ENCODE peak calls at places on chromosomes 7 and 10, in nine cellular contexts. C is NCI-H1417 treated with DMSO at 0.1 percent for 48 hours; M is OCI-M1; K is GM12865; H is HL-60; T is NCI-H1105; V is activated naive CD4-positive, alpha-beta T cell; U is iPS-NIHi11; W is stimulated activated CD8-positive, alpha-beta memory T cell treated with anti-CD3 and anti-CD28 coated beads, Interleukin-7, amount 100 ng/mL, for 1 hour. Z is an unnamed sample.

GRCh38 chr7:33237034-33237433 is 107.7 kb downstream of the BBS9 start:
- DNase-seq in C (no peak), M (peak), K (no peak), H (no peak), T (no peak), V (no peak), U (no peak), W (no peak), Z (peak)

GRCh38 chr10:101848894-101849351 is 5.3 kb upstream of the KCNIP2 start:
- DNase-seq in C (no peak), M (no peak), K (no peak), H (peak), T (no peak), V (no peak), U (no peak), W (no peak), Z (peak)

GRCh38 chr10:94639902-94640301 is 43.6 kb upstream of the CYP2C18 start:
- DNase-seq in C (no peak), M (no peak), K (no peak), H (no peak), T (no peak), V (no peak), U (no peak), W (no peak), Z (no peak)

GRCh38 chr10:72800000-72800740 is 93.4 kb upstream of the OIT3 start:
- DNase-seq in C (no peak), M (peak), K (no peak), H (no peak), T (no peak), V (no peak), U (no peak), W (no peak), Z (peak)

GRCh38 chr7:55657654-55658053 is 85.4 kb upstream of the VOPP1 start:
- DNase-seq in C (no peak), M (peak), K (peak), H (no peak), T (no peak), V (no peak), U (no peak), W (no peak), Z (no peak)

GRCh38 chr7:1257221-1257620 is 24.5 kb downstream of the UNCX start:
- DNase-seq in C (no peak), M (no peak), K (no peak), H (no peak), T (no peak), V (no peak), U (no peak), W (no peak), Z (no peak)

GRCh38 chr7:128266891-128267839 is 26.1 kb downstream of the LEP start:
- DNase-seq in C (peak), M (no peak), K (no peak), H (no peak), T (peak), V (no peak), U (peak), W (no peak), Z (no peak)

GRCh38 chr10:128013626-128014025 is 106.7 kb downstream of the PTPRE start:
- DNase-seq in C (no peak), M (no peak), K (peak), H (no peak), T (no peak), V (no peak), U (no peak), W (no peak), Z (no peak)

GRCh38 chr10:78165617-78166016 is 132.0 kb downstream of the RPS24 start:
- DNase-seq in C (no peak), M (no peak), K (no peak), H (no peak), T (peak), V (no peak), U (peak), W (no peak), Z (no peak)

GRCh38 chr10:97333601-97334369 is 744 bp downstream of the FRAT2 start:
- DNase-seq in C (no peak), M (peak), K (peak), H (peak), T (no peak), V (peak), U (peak), W (no peak), Z (no peak)

GRCh38 chr7:132611056-132611455 is 34.8 kb upstream of the PLXNA4 start:
- DNase-seq in C (no peak), M (no peak), K (no peak), H (no peak), T (no peak), V (no peak), U (no peak), W (no peak), Z (no peak)

GRCh38 chr7:34315032-34315431 is 343.0 kb upstream of the NPSR1 start:
- DNase-seq in C (no peak), M (no peak), K (no peak), H (no peak), T (no peak), V (no peak), U (no peak), W (no peak), Z (no peak)

GRCh38 chr10:4345842-4346241 is 480.2 kb upstream of the AKR1E2 start:
- DNase-seq in C (no peak), M (no peak), K (no peak), H (no peak), T (no peak), V (no peak), U (no peak), W (no peak), Z (no peak)

GRCh38 chr7:47149208-47149864 is 432.6 kb downstream of the TNS3 start:
- DNase-seq in C (no peak), M (no peak), K (peak), H (no peak), T (no peak), V (no peak), U (no peak), W (no peak), Z (no peak)

GRCh38 chr7:108253275-108254044 is 123.3 kb upstream of the LAMB4 start:
- DNase-seq in C (no peak), M (peak), K (no peak), H (no peak), T (no peak), V (no peak), U (no peak), W (no peak), Z (no peak)

GRCh38 chr10:48456361-48456804 is 148.5 kb downstream of the ARHGAP22 start:
- DNase-seq in C (no peak), M (peak), K (no peak), H (peak), T (no peak), V (no peak), U (peak), W (no peak), Z (peak)

GRCh38 chr10:24706479-24707118 is 17.1 kb downstream of the ARHGAP21 start:
- DNase-seq in C (no peak), M (peak), K (no peak), H (no peak), T (no peak), V (no peak), U (no peak), W (no peak), Z (peak)

GRCh38 chr7:21364838-21365267 is 63.0 kb upstream of the SP4 start:
- DNase-seq in C (no peak), M (no peak), K (peak), H (no peak), T (no peak), V (no peak), U (no peak), W (no peak), Z (no peak)

GRCh38 chr7:101303102-101303701 is 18.4 kb downstream of the IFT22 start:
- DNase-seq in C (no peak), M (no peak), K (no peak), H (no peak), T (no peak), V (no peak), U (no peak), W (no peak), Z (no peak)

GRCh38 chr7:48089415-48089975 is 430 bp downstream of the UPP1 start:
- DNase-seq in C (peak), M (no peak), K (no peak), H (no peak), T (peak), V (no peak), U (peak), W (peak), Z (peak)

GRCh38 chr7:74481458-74482324 is 28.0 kb downstream of the GTF2IRD1 start:
- DNase-seq in C (no peak), M (no peak), K (no peak), H (no peak), T (no peak), V (no peak), U (no peak), W (no peak), Z (peak)

GRCh38 chr7:105788816-105789349 is 87.5 kb downstream of the ATXN7L1 start:
- DNase-seq in C (no peak), M (no peak), K (no peak), H (no peak), T (no peak), V (no peak), U (no peak), W (no peak), Z (no peak)

GRCh38 chr7:70654979-70655378 is 477.0 kb upstream of the GALNT17 start:
- DNase-seq in C (no peak), M (no peak), K (no peak), H (no peak), T (no peak), V (no peak), U (no peak), W (no peak), Z (no peak)

GRCh38 chr7:46908770-46909169 is 673.1 kb downstream of the TNS3 start:
- DNase-seq in C (no peak), M (no peak), K (no peak), H (no peak), T (no peak), V (no peak), U (peak), W (no peak), Z (peak)

GRCh38 chr7:106273009-106273695 is 11.6 kb downstream of the NAMPT start:
- DNase-seq in C (no peak), M (no peak), K (peak), H (no peak), T (no peak), V (no peak), U (no peak), W (no peak), Z (no peak)

GRCh38 chr10:36688717-36689116 is 436.7 kb upstream of the ANKRD30A start:
- DNase-seq in C (no peak), M (no peak), K (no peak), H (no peak), T (no peak), V (no peak), U (peak), W (no peak), Z (no peak)

GRCh38 chr7:114264029-114264428 is 150.6 kb upstream of the FOXP2 start:
- DNase-seq in C (no peak), M (no peak), K (no peak), H (no peak), T (no peak), V (no peak), U (no peak), W (no peak), Z (no peak)

GRCh38 chr10:58107506-58107905 is 160.2 kb downstream of the IPMK start:
- DNase-seq in C (no peak), M (peak), K (no peak), H (no peak), T (no peak), V (no peak), U (no peak), W (no peak), Z (no peak)

GRCh38 chr10:102628451-102628911 is 15.8 kb upstream of the TRIM8 start:
- DNase-seq in C (no peak), M (no peak), K (no peak), H (no peak), T (no peak), V (no peak), U (no peak), W (no peak), Z (peak)

GRCh38 chr10:59127991-59128390 is 48.5 kb upstream of the PHYHIPL start:
- DNase-seq in C (no peak), M (no peak), K (no peak), H (no peak), T (no peak), V (no peak), U (peak), W (no peak), Z (no peak)

GRCh38 chr10:17456032-17456548 is 1.7 kb upstream of the ST8SIA6 start:
- DNase-seq in C (no peak), M (no peak), K (no peak), H (no peak), T (no peak), V (no peak), U (no peak), W (no peak), Z (no peak)

GRCh38 chr7:103936558-103936957 is 52.9 kb downstream of the RELN start:
- DNase-seq in C (no peak), M (no peak), K (no peak), H (no peak), T (no peak), V (no peak), U (no peak), W (no peak), Z (no peak)

GRCh38 chr10:54800677-54801480 is at the start of gene PCDH15:
- DNase-seq in C (peak), M (peak), K (peak), H (no peak), T (peak), V (no peak), U (peak), W (no peak), Z (no peak)

GRCh38 chr7:68559518-68559917 is 1038.8 kb upstream of the AUTS2 start:
- DNase-seq in C (no peak), M (no peak), K (no peak), H (no peak), T (no peak), V (no peak), U (no peak), W (no peak), Z (no peak)

GRCh38 chr7:123712619-123713018 is 36.2 kb downstream of the WASL start:
- DNase-seq in C (no peak), M (peak), K (no peak), H (no peak), T (no peak), V (no peak), U (no peak), W (no peak), Z (no peak)

GRCh38 chr7:21542891-21543527 is at the start of gene DNAH11:
- DNase-seq in C (no peak), M (no peak), K (no peak), H (no peak), T (no peak), V (no peak), U (peak), W (no peak), Z (no peak)

GRCh38 chr10:33276282-33276923 is 58.1 kb downstream of the NRP1 start:
- DNase-seq in C (no peak), M (no peak), K (no peak), H (no peak), T (no peak), V (no peak), U (no peak), W (no peak), Z (no peak)

GRCh38 chr7:66859794-66860645 is 61.0 kb upstream of the TMEM248 start:
- DNase-seq in C (no peak), M (no peak), K (no peak), H (no peak), T (no peak), V (no peak), U (peak), W (no peak), Z (peak)